ENCODE peak calls at places on chromosomes 4 and X, in seven cellular contexts. A is CD8-positive, alpha-beta memory T cell; P is substantia nigra; C is effector memory CD4-positive, alpha-beta T cell; E is coronary artery; L is naive thymus-derived CD4-positive, alpha-beta T cell; Y is hepatocyte. F is an unnamed sample.

GRCh38 chr4:88792268-88792781 is 94.7 kb upstream of the NAP1L5 start:
- DNase-seq in A (no peak), P (no peak), C (no peak), E (no peak), L (no peak), Y (peak), F (no peak)

GRCh38 chrX:53324803-53325202 is 43.4 kb upstream of the IQSEC2 start:
- DNase-seq in A (no peak), P (no peak), C (no peak), E (no peak), L (no peak), Y (no peak), F (no peak)

GRCh38 chrX:38279188-38279587 is 48.1 kb downstream of the RPGR start:
- DNase-seq in A (no peak), P (no peak), C (no peak), E (no peak), L (no peak), Y (peak), F (no peak)

GRCh38 chrX:108261541-108262218 is 170.1 kb downstream of the ATG4A start:
- DNase-seq in A (no peak), P (no peak), C (no peak), E (no peak), L (no peak), Y (peak), F (no peak)

GRCh38 chr4:52997132-52997416 is 135.0 kb downstream of the RASL11B start:
- DNase-seq in A (no peak), P (no peak), C (no peak), E (no peak), L (no peak), Y (no peak), F (no peak)

GRCh38 chrX:84047339-84047738 is 140.7 kb downstream of the RPS6KA6 start:
- DNase-seq in A (no peak), P (no peak), C (no peak), E (no peak), L (no peak), Y (no peak), F (peak)

GRCh38 chr4:56908206-56909082 is 744 bp downstream of the REST start:
- DNase-seq in A (peak), P (peak), C (peak), E (peak), L (peak), Y (peak), F (peak)

GRCh38 chrX:38275615-38276014 is 51.7 kb downstream of the RPGR start:
- DNase-seq in A (no peak), P (no peak), C (no peak), E (no peak), L (no peak), Y (peak), F (no peak)

GRCh38 chrX:111779582-111779981 is 96.4 kb upstream of the TRPC5OS start:
- DNase-seq in A (no peak), P (no peak), C (no peak), E (no peak), L (no peak), Y (no peak), F (no peak)

GRCh38 chr4:4368821-4369580 is 17.9 kb upstream of the NSG1 start:
- DNase-seq in A (no peak), P (no peak), C (no peak), E (no peak), L (no peak), Y (no peak), F (no peak)

GRCh38 chr4:54581807-54582206 is 76.0 kb upstream of the KIT start:
- DNase-seq in A (no peak), P (no peak), C (no peak), E (no peak), L (no peak), Y (no peak), F (no peak)

GRCh38 chrX:56728752-56729151 is 291 bp upstream of the NBDY start:
- DNase-seq in A (no peak), P (no peak), C (no peak), E (no peak), L (peak), Y (peak), F (no peak)

GRCh38 chr4:137705171-137705783 is 173.0 kb upstream of the PCDH18 start:
- DNase-seq in A (no peak), P (no peak), C (no peak), E (no peak), L (no peak), Y (peak), F (no peak)

GRCh38 chr4:184732126-184732525 is 1.8 kb downstream of the CENPU start:
- DNase-seq in A (no peak), P (no peak), C (no peak), E (no peak), L (no peak), Y (no peak), F (no peak)

DNA sequence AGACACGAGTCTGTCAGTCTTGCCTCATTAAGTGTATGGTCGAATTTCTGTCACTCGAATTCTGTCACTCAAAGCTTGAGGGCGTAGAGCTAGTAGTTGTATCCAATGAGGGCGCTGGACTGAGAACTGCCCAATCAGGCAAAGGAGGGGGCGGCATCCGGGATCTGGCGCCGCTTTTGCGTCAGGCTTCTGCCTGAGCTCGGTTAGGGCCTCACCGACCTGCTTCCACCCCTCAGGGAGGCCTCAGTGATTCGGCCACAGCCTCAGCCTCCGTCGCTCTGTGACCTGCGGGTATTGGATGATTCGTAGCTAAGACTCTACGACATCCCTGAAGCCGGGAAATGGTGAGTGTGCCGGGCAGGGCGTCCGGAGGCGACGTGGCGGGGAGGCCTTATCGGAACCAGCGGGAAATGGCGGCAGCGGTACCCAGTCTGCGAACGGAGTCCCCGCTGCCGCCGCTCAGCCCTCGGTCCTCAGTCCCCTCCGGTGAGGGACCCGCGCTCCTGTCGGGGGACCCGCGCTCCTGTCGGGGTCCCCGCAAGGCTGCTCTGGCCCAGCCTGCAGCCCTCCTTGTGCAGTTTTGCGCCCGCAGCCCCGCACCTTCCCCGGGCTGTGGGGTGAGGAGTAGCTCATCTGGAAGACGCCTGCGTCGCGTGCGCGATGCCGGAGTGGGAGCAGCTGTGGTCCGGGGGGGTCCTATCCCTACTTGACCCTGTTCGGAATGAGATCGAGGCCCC is 88.3 kb downstream of the ZNF718 start:
- DNase-seq in A (no peak), P (peak), C (no peak), E (peak), L (no peak), Y (no peak), F (no peak)
- H3K27ac ChIP-seq in A (no peak), P (no peak), C (no peak), E (peak), L (no peak), Y (no peak), F (no peak)

GRCh38 chr4:15414601-15415091 is 13.2 kb upstream of the C1QTNF7 start:
- DNase-seq in A (no peak), P (no peak), C (no peak), E (no peak), L (no peak), Y (no peak), F (no peak)
- H3K27ac ChIP-seq in A (no peak), P (no peak), C (no peak), E (peak), L (no peak), Y (no peak), F (no peak)

GRCh38 chr4:139191373-139191772 is 14.4 kb upstream of the ELF2 start:
- DNase-seq in A (no peak), P (no peak), C (no peak), E (no peak), L (no peak), Y (no peak), F (no peak)
- H3K27ac ChIP-seq in A (no peak), P (no peak), C (no peak), E (no peak), L (no peak), Y (no peak), F (no peak)

DNA sequence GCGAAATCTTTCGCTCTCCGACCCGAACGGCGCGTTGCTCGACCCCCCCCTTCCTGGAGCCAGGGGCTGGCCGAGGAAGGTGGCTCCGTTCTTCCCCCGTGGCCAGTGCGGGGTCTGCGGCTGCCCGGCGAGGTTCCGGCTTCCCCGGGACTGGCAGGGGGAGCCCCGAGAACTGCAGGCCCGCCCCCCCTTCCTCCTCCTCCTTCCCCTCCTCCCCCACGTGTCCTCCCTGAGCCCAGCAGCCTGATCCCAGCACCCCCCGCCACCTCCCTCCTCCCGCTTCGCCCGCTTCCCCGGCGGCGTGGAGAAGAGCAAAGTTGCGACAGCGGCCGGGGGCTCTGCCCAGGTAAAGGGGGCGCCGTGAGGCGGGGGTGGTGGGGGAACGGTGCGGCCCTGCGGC is 2.4 kb upstream of the BCORL1 start:
- DNase-seq in A (peak), P (peak), C (peak), E (no peak), L (peak), Y (peak), F (no peak)
- H3K27ac ChIP-seq in A (no peak), P (no peak), C (no peak), E (peak), L (peak), Y (no peak), F (no peak)

DNA sequence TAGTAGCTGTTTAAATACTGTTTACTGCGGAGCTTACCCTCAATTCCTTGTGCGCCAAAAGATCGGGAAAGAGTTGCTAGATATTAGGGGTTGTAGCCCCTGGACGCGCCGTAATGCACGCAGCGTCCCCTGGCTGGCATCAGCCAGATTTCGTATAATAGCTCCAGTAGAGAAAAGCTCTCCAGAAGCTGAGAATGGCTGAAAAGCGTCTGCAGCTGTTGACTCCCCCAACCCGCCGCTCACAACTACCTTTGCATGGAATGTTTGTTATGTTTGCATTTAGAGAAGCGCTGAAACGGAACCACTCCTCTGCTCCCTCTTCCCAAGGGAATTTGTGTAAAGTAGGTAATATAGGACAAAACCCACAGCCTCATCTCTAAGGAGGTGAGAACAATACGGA is 3.7 kb downstream of the DOCK11 start:
- DNase-seq in A (no peak), P (no peak), C (no peak), E (no peak), L (no peak), Y (peak), F (peak)
- H3K27ac ChIP-seq in A (no peak), P (no peak), C (no peak), E (no peak), L (peak), Y (no peak), F (no peak)

GRCh38 chrX:40105791-40106676 is 8.3 kb upstream of the BCOR start:
- DNase-seq in A (peak), P (peak), C (peak), E (no peak), L (peak), Y (peak), F (peak)
- H3K27ac ChIP-seq in A (peak), P (peak), C (peak), E (peak), L (peak), Y (peak), F (no peak)

GRCh38 chrX:41026326-41027136 is 58.7 kb upstream of the USP9X start:
- DNase-seq in A (no peak), P (no peak), C (no peak), E (no peak), L (no peak), Y (peak), F (peak)

GRCh38 chrX:41031256-41031967 is 53.8 kb upstream of the USP9X start:
- DNase-seq in A (no peak), P (no peak), C (no peak), E (no peak), L (no peak), Y (no peak), F (no peak)

GRCh38 chrX:41027388-41027787 is 57.9 kb upstream of the USP9X start:
- DNase-seq in A (no peak), P (no peak), C (no peak), E (no peak), L (no peak), Y (peak), F (no peak)

GRCh38 chrX:41025926-41026325 is 59.3 kb upstream of the USP9X start:
- DNase-seq in A (no peak), P (no peak), C (no peak), E (no peak), L (no peak), Y (no peak), F (peak)

GRCh38 chrX:41029332-41029731 is 55.9 kb upstream of the USP9X start:
- DNase-seq in A (no peak), P (no peak), C (no peak), E (no peak), L (no peak), Y (no peak), F (no peak)
- H3K27ac ChIP-seq in A (no peak), P (no peak), C (no peak), E (no peak), L (no peak), Y (no peak), F (peak)

GRCh38 chr4:123418486-123418931 is 21.9 kb downstream of the SPRY1 start:
- DNase-seq in A (no peak), P (no peak), C (no peak), E (no peak), L (no peak), Y (peak), F (peak)

GRCh38 chr4:123423819-123424218 is 27.2 kb downstream of the SPRY1 start:
- DNase-seq in A (no peak), P (no peak), C (no peak), E (no peak), L (no peak), Y (no peak), F (no peak)

GRCh38 chr4:123421942-123422781 is 25.6 kb downstream of the SPRY1 start:
- DNase-seq in A (no peak), P (no peak), C (no peak), E (no peak), L (no peak), Y (no peak), F (no peak)

GRCh38 chr4:123419885-123420743 is 23.5 kb downstream of the SPRY1 start:
- DNase-seq in A (no peak), P (no peak), C (no peak), E (no peak), L (no peak), Y (no peak), F (no peak)

DNA sequence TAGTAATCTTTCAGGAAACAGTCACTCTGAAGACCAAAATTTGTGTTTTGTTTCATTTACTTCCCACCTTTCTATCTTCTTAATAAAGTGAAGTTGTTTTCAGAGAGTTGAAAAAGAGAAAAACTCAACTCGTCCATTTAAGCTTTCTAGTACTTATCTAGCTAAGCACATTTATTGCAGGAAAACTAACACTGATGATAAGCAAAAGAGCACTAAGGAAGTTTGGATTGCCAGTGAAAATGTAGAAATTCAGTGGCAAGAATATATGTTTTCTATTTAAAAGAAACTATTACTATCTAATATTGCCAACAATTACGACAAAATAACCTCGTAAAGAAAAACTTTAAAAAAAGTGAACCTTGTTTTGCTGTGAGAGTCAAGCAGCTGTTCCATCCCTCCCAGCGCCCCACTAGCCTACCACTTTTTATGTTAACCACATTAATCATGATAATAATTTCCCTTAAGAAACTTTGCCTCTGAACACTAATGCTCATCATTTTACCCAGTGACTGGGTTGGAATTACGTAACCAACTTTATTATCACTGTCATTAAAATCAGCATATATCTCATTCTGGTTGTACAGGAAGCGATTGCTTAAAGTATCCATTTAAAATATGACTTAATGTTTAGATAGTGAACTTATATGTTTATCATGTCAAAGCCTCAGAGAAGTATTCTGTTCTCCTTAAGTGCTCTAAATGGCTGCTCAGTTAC is 24.8 kb downstream of the SPRY1 start:
- DNase-seq in A (no peak), P (no peak), C (no peak), E (no peak), L (no peak), Y (no peak), F (no peak)
- H3K27ac ChIP-seq in A (peak), P (no peak), C (peak), E (no peak), L (peak), Y (peak), F (no peak)

DNA sequence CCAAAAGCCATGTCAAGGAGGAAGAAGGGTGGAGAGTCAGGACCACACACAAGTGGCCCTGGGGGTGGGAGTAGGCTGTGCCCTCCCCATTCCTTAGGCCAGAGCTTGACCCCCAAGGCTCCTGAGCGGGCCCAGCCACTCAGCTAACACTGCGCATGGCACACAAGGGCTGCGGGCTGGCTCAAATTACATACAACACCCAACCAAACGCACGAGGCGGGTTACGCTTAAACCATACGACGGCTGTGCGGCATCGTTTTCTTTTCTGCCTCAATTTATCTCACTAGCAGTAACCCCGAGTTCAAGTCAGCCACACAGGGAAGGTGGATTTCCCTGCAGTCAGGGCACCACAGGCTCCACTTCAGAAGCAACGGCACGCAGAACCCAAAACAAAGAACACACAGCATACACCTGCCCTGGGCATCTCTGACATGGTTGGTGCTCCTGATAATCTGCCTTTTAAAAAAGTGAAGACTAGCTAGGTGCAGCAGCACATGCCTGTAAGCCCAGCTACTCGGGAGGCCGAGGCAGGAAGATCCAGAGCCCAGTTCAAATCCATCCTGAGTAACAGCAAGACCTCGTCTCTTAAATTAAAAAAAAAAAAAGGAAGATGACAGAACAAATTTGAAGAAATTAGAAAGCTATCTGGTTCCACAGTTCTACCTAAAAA is 2.9 kb downstream of the GAK start:
- DNase-seq in A (no peak), P (no peak), C (no peak), E (no peak), L (no peak), Y (no peak), F (no peak)
- H3K27ac ChIP-seq in A (no peak), P (no peak), C (no peak), E (no peak), L (no peak), Y (peak), F (no peak)

GRCh38 chr4:38190717-38191178 is 230.6 kb downstream of the PTTG2 start:
- DNase-seq in A (no peak), P (no peak), C (no peak), E (peak), L (no peak), Y (no peak), F (no peak)
- H3K27ac ChIP-seq in A (no peak), P (peak), C (no peak), E (peak), L (no peak), Y (no peak), F (no peak)